ENCODE peak calls at places on chromosome 5, in eight cellular contexts. D, I, R, C, Q, L, T and V are unnamed samples.

GRCh38 chr5:35832757-35833156 is 23.9 kb upstream of the IL7R start:
- DNase-seq in D (no peak), I (no peak), R (no peak), C (no peak), Q (no peak), L (no peak), T (no peak), V (no peak)

GRCh38 chr5:178422400-178422775 is 167.8 kb downstream of the COL23A1 start:
- DNase-seq in D (peak; percentile 39), I (no peak), R (no peak), C (peak; percentile 8), Q (no peak), L (no peak), T (no peak), V (no peak)

GRCh38 chr5:142156839-142157463 is 48.4 kb downstream of the NDFIP1 start:
- DNase-seq in D (no peak), I (no peak), R (no peak), C (no peak), Q (no peak), L (no peak), T (no peak), V (no peak)

GRCh38 chr5:4651811-4652565 is 488.1 kb upstream of the ADAMTS16 start:
- DNase-seq in D (no peak), I (no peak), R (no peak), C (no peak), Q (no peak), L (no peak), T (no peak), V (no peak)

GRCh38 chr5:83031391-83031790 is 45.8 kb downstream of the TMEM167A start:
- DNase-seq in D (no peak), I (no peak), R (no peak), C (no peak), Q (no peak), L (no peak), T (no peak), V (no peak)

GRCh38 chr5:91126448-91126847 is 256.7 kb downstream of the ARRDC3 start:
- DNase-seq in D (no peak), I (peak; percentile 90), R (peak; percentile 31), C (no peak), Q (no peak), L (peak; percentile 61), T (no peak), V (peak; percentile 79)

GRCh38 chr5:73625905-73626811 is at the start of gene ARHGEF28:
- DNase-seq in D (peak; percentile 72), I (peak; percentile 53), R (peak; percentile 78), C (peak; percentile 44), Q (peak; percentile 83), L (peak; percentile 80), T (peak; percentile 55), V (no peak)

GRCh38 chr5:87101321-87101720 is 166.4 kb upstream of the RASA1 start:
- DNase-seq in D (no peak), I (no peak), R (no peak), C (no peak), Q (no peak), L (no peak), T (no peak), V (no peak)

GRCh38 chr5:72067682-72068470 is 39.4 kb upstream of the MAP1B start:
- DNase-seq in D (no peak), I (peak; percentile 88), R (no peak), C (no peak), Q (no peak), L (peak; percentile 45), T (no peak), V (peak; percentile 73)

GRCh38 chr5:107670927-107671741 is at the start of gene EFNA5:
- DNase-seq in D (peak; percentile 76), I (peak; percentile 72), R (peak; percentile 27), C (peak; percentile 49), Q (peak; percentile 72), L (peak; percentile 44), T (peak; percentile 33), V (no peak)

GRCh38 chr5:36899860-36900259 is 23.3 kb downstream of the NIPBL start:
- DNase-seq in D (no peak), I (no peak), R (no peak), C (no peak), Q (no peak), L (no peak), T (no peak), V (no peak)

GRCh38 chr5:181181650-181182565 is 23.1 kb downstream of the TRIM7 start:
- DNase-seq in D (peak; percentile 76), I (peak; percentile 70), R (no peak), C (peak; percentile 82), Q (no peak), L (peak; percentile 69), T (peak; percentile 71), V (no peak)

DNA sequence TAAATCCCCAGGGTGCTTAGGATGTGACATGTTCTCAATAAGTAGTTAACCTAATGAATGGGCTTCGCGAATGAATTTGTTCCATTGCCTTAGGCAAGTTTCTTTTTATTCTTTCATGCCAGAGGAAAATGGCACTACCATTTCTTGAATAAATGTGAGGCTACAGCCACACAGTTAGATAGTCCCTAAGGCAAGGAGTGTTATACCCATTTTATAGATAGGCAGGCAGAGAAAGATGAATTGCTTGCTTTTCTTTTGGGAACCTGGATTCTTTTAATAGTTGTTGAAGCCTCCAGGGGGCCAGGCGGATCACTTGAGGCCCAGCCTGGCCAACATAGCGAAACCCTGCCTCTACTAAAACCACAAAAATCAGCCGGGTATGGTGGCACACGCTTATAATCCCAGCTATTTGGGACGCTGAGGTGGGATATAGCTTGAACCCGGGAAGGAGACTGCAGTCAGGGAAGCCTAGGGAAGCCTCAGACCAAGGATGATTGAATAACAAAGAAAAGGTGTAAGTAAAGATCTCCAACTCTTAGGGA is 943 bp downstream of the NOP16 start:
- DNase-seq in D (no peak), I (no peak), R (no peak), C (no peak), Q (no peak), L (no peak), T (no peak), V (no peak)
- H3K4me3 ChIP-seq in D (peak overlapping the region; percentile 95), I (peak overlapping the region; percentile 91), R (peak overlapping the region; percentile 76), C (peak overlapping the region; percentile 73), Q (peak overlapping the region; percentile 79), L (peak overlapping the region; percentile 86), T (peak overlapping the region; percentile 82), V (peak overlapping the region; percentile 83)

DNA sequence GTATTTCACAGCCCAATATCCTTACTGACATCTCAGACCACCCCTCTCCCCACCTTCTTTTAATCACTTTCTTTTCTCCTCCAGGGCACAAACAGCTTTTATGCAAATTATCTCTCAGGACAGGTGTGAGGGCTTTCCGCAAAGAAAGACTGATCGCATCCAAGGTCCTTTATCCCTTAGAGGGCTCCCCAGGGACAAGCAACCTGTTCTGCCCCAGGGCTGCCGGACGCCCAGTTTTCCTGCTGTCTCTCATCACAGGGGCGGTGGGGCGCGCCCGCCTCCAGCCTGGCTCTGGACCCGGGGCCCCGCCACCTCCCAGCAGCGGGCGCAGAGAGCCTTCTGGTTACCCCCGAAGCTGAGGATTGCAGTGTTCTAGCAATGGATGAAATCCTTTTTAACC is 266.1 kb downstream of the CWC27 start:
- DNase-seq in D (peak; percentile 70), I (no peak), R (peak; percentile 45), C (no peak), Q (no peak), L (no peak), T (no peak), V (no peak)
- H3K4me3 ChIP-seq in D (peak overlapping the region; percentile 62), I (no peak overlapping the region), R (peak overlapping the region; percentile 69), C (peak overlapping the region; percentile 93), Q (peak overlapping the region; percentile 66), L (peak overlapping the region; percentile 62), T (peak overlapping the region; percentile 84), V (peak overlapping the region; percentile 56)

GRCh38 chr5:10489810-10490426 is 48.2 kb downstream of the ROPN1L start:
- DNase-seq in D (no peak), I (peak; percentile 33), R (no peak), C (no peak), Q (no peak), L (no peak), T (no peak), V (no peak)
- H3K4me3 ChIP-seq in D (no peak overlapping the region), I (no peak overlapping the region), R (no peak overlapping the region), C (no peak overlapping the region), Q (no peak overlapping the region), L (no peak overlapping the region), T (no peak overlapping the region), V (no peak overlapping the region)

GRCh38 chr5:139660105-139660915 is 12.2 kb downstream of the CXXC5 start:
- DNase-seq in D (no peak), I (peak; percentile 48), R (no peak), C (peak; percentile 67), Q (peak; percentile 96), L (peak; percentile 69), T (peak; percentile 78), V (no peak)
- H3K4me3 ChIP-seq in D (no peak overlapping the region), I (peak overlapping the region; percentile 7), R (peak overlapping the region; percentile 29), C (no peak overlapping the region), Q (peak overlapping the region; percentile 40), L (peak overlapping the region; percentile 27), T (peak overlapping the region; percentile 44), V (peak overlapping the region; percentile 27)